ENCODE peak calls at places on chromosomes 5 and 9, in seven cellular contexts. C, R, M, E, O, J and F are unnamed samples.

GRCh38 chr9:98644011-98644410 is 64.7 kb downstream of the GABBR2 start:
- DNase-seq in C (no peak), R (no peak), M (no peak), E (no peak), O (no peak), J (no peak), F (no peak)

GRCh38 chr9:20558609-20559016 is 63.7 kb downstream of the MLLT3 start:
- DNase-seq in C (peak), R (no peak), M (no peak), E (no peak), O (peak), J (peak), F (no peak)

GRCh38 chr5:127040779-127041520 is 10.6 kb upstream of the MARCHF3 start:
- DNase-seq in C (no peak), R (peak), M (peak), E (no peak), O (no peak), J (peak), F (peak)

GRCh38 chr9:93669116-93669957 is 93.0 kb downstream of the PHF2 start:
- DNase-seq in C (no peak), R (peak), M (peak), E (no peak), O (no peak), J (no peak), F (no peak)

GRCh38 chr9:127136880-127137639 is 14.6 kb upstream of the ANGPTL2 start:
- DNase-seq in C (no peak), R (no peak), M (no peak), E (no peak), O (no peak), J (no peak), F (no peak)

GRCh38 chr9:12719431-12719830 is 26.2 kb downstream of the TYRP1 start:
- DNase-seq in C (peak), R (no peak), M (no peak), E (no peak), O (no peak), J (peak), F (no peak)

GRCh38 chr9:132804576-132805295 is 73.3 kb downstream of the AK8 start:
- DNase-seq in C (no peak), R (no peak), M (no peak), E (no peak), O (no peak), J (no peak), F (no peak)

GRCh38 chr9:84169240-84169639 is 171.3 kb downstream of the SLC28A3 start:
- DNase-seq in C (no peak), R (no peak), M (no peak), E (no peak), O (no peak), J (no peak), F (no peak)

GRCh38 chr5:9059920-9060691 is 485.8 kb downstream of the SEMA5A start:
- DNase-seq in C (no peak), R (no peak), M (peak), E (no peak), O (no peak), J (peak), F (peak)

GRCh38 chr5:7394889-7395431 is 978 bp upstream of the ADCY2 start:
- DNase-seq in C (no peak), R (no peak), M (no peak), E (no peak), O (no peak), J (no peak), F (no peak)

GRCh38 chr5:89241186-89241585 is 358.2 kb upstream of the MEF2C start:
- DNase-seq in C (no peak), R (no peak), M (no peak), E (no peak), O (no peak), J (no peak), F (no peak)

GRCh38 chr9:36151306-36152210 is 15.0 kb downstream of the GLIPR2 start:
- DNase-seq in C (peak), R (peak), M (peak), E (no peak), O (no peak), J (peak), F (no peak)
- TF ChIP-seq POLR2A in C (peak), R (no peak), M (no peak), E (no peak), O (no peak), J (no peak), F (no peak)

DNA sequence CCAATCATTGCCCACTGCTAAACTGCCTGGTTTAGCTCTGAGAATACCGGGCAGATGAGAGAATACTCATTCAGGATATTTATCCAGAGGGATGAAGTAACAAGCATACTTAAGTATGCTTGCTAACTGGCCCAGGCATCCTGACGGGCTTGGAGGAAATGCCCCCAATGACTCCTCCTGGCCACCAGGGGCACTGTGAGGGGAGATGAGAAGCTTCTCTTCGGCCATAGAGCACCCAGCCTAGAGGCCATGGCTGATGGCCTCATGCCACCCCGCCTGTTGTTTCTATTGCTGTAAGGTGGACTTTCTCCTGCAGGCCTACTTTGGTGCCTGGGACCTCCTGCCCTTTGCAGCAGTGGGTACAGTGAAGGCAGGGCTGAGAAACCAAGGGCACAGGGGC is 134.5 kb upstream of the FSTL4 start:
- DNase-seq in C (peak), R (no peak), M (no peak), E (peak), O (peak), J (no peak), F (no peak)
- TF ChIP-seq CTCF in C (peak), R (no peak), M (no peak), E (peak), O (no peak), J (no peak), F (no peak)

DNA sequence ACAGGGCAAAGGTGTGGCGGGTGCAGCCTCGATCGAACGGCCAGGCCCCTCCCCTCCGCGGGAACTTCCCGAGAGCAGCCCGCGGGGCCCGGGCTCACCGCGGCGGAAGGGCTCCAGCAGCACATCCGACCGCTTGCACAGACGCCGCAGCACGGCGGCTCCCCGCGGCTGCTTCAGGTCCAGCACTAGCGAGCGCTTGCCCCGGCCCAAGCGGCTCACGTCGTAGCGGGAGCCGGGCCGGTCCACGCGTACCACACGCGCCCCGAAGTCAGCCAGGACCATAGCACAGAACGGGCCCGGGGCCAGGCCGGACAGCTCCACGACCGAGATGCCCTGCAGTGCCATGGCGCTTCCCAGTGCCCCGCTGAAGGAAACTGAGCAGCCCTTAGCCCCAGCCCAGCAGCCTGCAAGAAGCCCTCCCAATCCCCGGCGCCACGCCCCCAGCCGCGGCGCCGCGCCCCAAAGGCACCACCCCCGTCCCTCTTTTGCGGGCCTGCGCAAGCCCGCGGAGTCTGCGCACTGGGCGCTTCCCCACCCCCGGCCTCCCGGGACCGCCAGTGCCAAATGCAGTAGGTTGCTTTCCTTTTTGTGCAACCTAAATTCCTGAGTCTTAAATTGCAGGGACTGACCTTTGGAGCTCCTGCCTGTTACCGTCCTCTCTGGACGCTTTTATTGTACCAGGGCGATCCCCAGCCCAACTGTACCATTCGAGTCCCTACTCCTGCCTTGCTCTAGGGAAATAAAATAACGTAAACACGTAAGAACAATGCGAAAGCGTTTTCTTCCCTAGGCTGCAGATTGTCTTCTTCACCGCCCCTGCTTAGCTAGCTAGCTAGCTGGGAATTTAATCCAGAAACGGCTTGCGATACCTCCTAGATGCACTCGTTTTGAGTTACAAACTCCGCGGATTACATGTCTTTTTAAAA is at the start of gene AMACR:
- DNase-seq in C (peak), R (peak), M (peak), E (peak), O (peak), J (peak), F (peak)
- TF ChIP-seq POLR2A in C (peak), R (peak), M (peak), E (peak), O (peak), J (peak), F (no peak)

GRCh38 chr5:170691623-170692022 is 91.9 kb upstream of the GABRP start:
- DNase-seq in C (no peak), R (no peak), M (no peak), E (no peak), O (no peak), J (no peak), F (no peak)
- TF ChIP-seq CTCF in C (no peak), R (no peak), M (no peak), E (no peak), O (no peak), J (no peak), F (no peak)

DNA sequence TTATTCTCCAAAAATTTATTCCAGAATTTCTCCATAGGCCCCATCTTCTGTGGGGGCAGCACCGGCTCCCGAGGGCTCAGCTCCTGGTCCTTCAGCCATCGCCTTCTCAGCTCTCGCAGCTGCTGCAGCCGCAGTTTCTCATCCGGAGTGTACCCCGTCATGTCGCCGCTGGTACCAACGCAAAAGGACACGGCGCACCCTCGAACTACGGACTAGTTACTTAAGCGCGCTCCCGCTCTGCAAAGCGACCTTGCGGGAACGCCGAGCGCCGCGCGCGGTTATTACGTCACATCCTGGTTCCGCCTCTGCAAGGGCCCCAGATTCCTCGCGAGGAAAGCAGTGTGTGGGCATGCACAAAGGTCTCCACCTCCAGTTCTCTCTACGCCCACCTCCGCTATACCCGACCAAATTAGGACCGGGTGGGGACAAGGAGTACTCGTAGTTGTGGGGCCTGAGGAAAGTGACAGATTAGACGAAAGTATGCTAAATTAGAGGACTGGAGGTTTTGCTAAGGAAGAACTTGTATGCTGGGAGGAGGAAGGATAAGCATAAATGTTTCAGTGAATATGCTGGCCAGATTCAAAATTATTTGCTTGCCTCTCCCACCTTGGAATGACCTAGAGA is at the start of gene NDUFB6:
- DNase-seq in C (peak), R (peak), M (peak), E (peak), O (peak), J (peak), F (peak)
- TF ChIP-seq POLR2A in C (peak), R (peak), M (peak), E (peak), O (peak), J (peak), F (peak)

GRCh38 chr5:148005788-148006520 is 57.8 kb upstream of the SPINK5 start:
- DNase-seq in C (peak), R (no peak), M (no peak), E (no peak), O (no peak), J (no peak), F (no peak)
- TF ChIP-seq CTCF in C (peak), R (no peak), M (no peak), E (peak), O (no peak), J (no peak), F (no peak)

DNA sequence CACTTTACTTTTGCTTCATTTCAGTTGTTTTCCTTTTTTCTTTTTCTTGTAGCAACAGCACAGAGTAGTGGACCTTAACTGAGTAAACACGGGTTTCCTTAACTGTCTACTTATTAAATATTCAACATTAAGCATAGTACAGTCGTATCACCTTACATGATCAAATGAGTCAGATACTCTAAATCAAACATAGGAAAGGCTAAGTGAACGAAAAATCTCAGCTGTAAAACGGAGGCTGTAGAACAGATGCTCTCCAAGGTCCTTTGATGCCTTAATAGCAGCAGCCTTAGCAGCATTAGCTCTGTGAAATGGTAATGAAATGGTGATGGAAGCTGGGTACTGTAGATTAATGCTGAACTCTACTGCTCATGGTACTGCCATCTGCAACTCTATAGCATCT is 1433.3 kb upstream of the C9orf72 start:
- DNase-seq in C (no peak), R (no peak), M (no peak), E (no peak), O (no peak), J (no peak), F (no peak)
- TF ChIP-seq POLR2A in C (no peak), R (no peak), M (no peak), E (no peak), O (no peak), J (no peak), F (no peak)

DNA sequence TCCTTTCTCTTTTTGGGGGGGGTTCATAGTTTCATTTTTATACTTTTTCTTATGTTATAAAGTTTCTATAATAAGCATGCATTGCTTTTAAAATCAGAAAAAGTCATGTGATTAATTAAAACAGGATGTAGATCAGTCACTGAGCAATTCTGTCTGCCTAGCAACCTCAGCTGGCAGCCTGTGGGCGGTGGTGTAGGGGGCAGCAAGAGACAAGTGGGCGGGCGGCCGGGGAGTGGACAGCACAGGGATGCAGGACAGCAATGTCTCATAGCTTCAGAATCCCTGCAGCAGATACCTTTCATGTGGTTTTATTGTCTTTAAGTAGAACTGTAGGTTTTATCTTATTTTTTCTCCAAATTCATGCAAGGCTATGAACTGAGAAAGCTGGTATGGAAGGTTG is 101.9 kb upstream of the S1PR3 start:
- DNase-seq in C (no peak), R (no peak), M (no peak), E (no peak), O (no peak), J (peak), F (no peak)
- TF ChIP-seq CTCF in C (no peak), R (no peak), M (no peak), E (no peak), O (no peak), J (no peak), F (no peak)